ENCODE peak calls at places on chromosomes 7 and 10, in eight cellular contexts. S is H54, L is heart left ventricle, Z is sigmoid colon, M is right lobe of liver, Q is tibial nerve, D is body of pancreas, N is erythroblast. Y is an unnamed sample.

GRCh38 chr7:22109761-22110160 is 164.1 kb upstream of the CDCA7L start:
- DNase-seq in S (peak; percentile 49), L (no peak), Z (no peak), M (peak; percentile 52), Q (peak; percentile 24), D (peak; percentile 46), N (peak; percentile 59), Y (peak; percentile 51)

GRCh38 chr7:117882594-117882993 is 9.4 kb upstream of the CTTNBP2 start:
- DNase-seq in S (no peak), L (no peak), Z (no peak), M (no peak), Q (no peak), D (no peak), N (no peak), Y (no peak)

GRCh38 chr7:135719688-135720087 is 8.3 kb downstream of the SLC13A4 start:
- DNase-seq in S (no peak), L (no peak), Z (no peak), M (no peak), Q (no peak), D (no peak), N (no peak), Y (no peak)

GRCh38 chr10:24390746-24391145 is 181.8 kb downstream of the KIAA1217 start:
- DNase-seq in S (no peak), L (no peak), Z (no peak), M (no peak), Q (no peak), D (no peak), N (no peak), Y (no peak)

GRCh38 chr10:87761892-87762291 is 56.1 kb downstream of the ATAD1 start:
- DNase-seq in S (no peak), L (no peak), Z (no peak), M (no peak), Q (no peak), D (no peak), N (peak; percentile 76), Y (no peak)

GRCh38 chr7:38222481-38223096 is 44.5 kb downstream of the STARD3NL start:
- DNase-seq in S (peak; percentile 21), L (no peak), Z (no peak), M (no peak), Q (peak; percentile 82), D (no peak), N (peak; percentile 75), Y (no peak)

GRCh38 chr10:35813219-35813618 is 171.1 kb upstream of the FZD8 start:
- DNase-seq in S (no peak), L (no peak), Z (no peak), M (no peak), Q (no peak), D (no peak), N (no peak), Y (no peak)

GRCh38 chr7:49926720-49927119 is 153.3 kb downstream of the VWC2 start:
- DNase-seq in S (no peak), L (no peak), Z (no peak), M (no peak), Q (no peak), D (no peak), N (no peak), Y (no peak)

GRCh38 chr10:43407576-43408330 is 1.2 kb downstream of the HNRNPF start:
- DNase-seq in S (peak; percentile 71), L (peak; percentile 92), Z (peak; percentile 98), M (peak; percentile 94), Q (peak; percentile 93), D (peak; percentile 95), N (peak; percentile 94), Y (peak; percentile 94)

GRCh38 chr10:57638411-57638810 is 629.3 kb downstream of the IPMK start:
- DNase-seq in S (no peak), L (no peak), Z (no peak), M (no peak), Q (no peak), D (no peak), N (no peak), Y (no peak)

GRCh38 chr7:66283003-66283920 is 78.1 kb downstream of the TPST1 start:
- DNase-seq in S (peak; percentile 40), L (no peak), Z (no peak), M (no peak), Q (no peak), D (no peak), N (no peak), Y (no peak)

GRCh38 chr10:61878411-61879051 is 23.0 kb upstream of the ARID5B start:
- DNase-seq in S (no peak), L (no peak), Z (no peak), M (no peak), Q (no peak), D (no peak), N (no peak), Y (no peak)

GRCh38 chr10:12067336-12067735 is 1.4 kb upstream of the DHTKD1 start:
- DNase-seq in S (peak; percentile 73), L (no peak), Z (no peak), M (no peak), Q (no peak), D (no peak), N (no peak), Y (no peak)

GRCh38 chr7:41816111-41816510 is 113.2 kb upstream of the INHBA start:
- DNase-seq in S (no peak), L (no peak), Z (no peak), M (no peak), Q (no peak), D (no peak), N (no peak), Y (no peak)

DNA sequence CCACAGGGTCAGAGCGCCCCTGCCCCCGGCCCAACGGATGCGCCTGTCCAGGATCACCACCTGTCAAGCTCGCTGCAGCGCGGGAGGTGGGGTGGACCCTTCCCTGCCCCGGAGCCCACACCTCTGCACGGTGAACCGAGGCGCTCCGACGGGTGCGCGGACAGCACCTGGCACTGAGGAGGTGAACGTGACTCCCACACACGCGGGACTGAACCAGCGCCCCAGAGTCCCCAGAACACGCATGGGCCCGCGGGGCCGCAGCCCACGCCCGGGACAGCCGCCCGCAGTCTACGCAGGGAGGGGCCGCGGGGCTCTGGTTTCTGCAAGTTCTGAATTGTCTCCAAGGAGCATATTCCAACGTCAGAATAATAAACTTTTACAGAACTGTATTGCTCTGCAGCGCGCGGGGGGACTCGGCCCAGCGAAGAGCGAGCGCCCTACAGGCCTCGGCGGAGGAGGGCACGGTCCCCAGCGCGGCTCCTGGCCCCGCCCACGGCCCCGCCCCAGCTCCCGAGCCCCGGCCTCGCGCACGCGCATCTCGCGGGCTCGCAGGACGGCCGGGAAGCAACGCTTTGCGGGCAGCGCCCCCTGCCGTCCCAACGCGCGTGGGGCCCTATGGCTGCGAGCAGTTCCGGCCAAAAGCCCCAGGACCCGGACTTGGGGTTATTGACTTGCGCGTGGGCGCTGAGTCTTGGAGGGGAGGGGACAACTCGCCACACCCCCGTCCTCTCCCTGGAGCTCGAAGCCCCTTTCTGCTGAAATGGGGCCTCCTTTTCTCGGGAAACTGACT is 29.7 kb downstream of the OAT start:
- DNase-seq in S (peak; percentile 86), L (peak; percentile 91), Z (peak; percentile 93), M (peak; percentile 93), Q (peak; percentile 72), D (peak; percentile 93), N (peak; percentile 96), Y (peak; percentile 95)
- TF ChIP-seq POLR2A in S (no peak), L (peak; percentile 49), Z (no peak), M (no peak), Q (peak; percentile 8), D (no peak), N (no peak), Y (no peak)

DNA sequence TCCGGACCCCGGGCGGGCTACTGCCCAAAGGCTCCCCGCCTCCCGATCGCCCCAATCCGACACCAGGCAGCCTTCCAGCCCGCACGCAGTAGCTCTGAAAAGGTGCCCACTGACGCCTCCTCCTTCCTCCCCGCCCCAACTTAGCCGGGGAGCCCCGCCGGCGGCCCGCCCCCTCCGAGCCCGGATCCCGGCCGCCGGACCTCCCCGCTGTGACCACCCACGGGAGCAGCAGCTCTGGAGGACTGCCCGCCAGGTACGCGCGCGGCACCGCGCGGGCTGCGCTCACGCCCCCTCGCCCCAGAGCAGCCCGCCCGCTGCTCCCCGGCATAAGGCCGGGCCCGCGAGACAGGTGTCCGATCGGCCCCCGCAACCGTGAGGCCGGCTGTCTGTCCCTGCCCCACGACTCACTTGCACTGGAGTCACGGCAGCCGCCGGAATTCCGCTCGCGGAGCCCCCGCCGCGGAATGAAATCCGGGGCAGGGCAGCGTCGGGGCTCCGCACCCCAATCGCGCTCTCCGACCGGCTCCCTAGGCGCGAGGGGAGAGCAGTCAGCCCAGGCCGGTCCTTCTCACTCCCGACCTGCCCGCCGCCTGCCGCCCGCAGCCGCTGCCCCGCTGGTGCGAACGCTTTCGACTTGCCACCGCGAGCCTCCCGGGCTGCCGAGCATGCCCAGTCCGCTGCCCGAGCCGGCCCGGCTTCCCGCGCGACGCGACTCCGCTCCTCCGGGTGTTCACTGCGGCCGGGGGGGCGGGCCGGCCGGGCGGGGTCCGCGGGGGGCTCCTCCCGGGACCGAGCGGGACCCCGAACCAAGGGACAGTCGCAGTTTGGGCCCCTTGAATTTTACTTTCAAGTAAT is at the start of gene SGMS1:
- DNase-seq in S (peak; percentile 60), L (peak; percentile 92), Z (peak; percentile 92), M (peak; percentile 91), Q (peak; percentile 69), D (peak; percentile 86), N (peak; percentile 89), Y (peak; percentile 89)
- TF ChIP-seq POLR2A in S (peak; percentile 65), L (peak; percentile 52), Z (no peak), M (peak; percentile 76), Q (peak; percentile 43), D (peak; percentile 40), N (no peak), Y (no peak)

GRCh38 chr7:29349362-29349761 is 154.8 kb downstream of the CHN2 start:
- DNase-seq in S (no peak), L (no peak), Z (no peak), M (no peak), Q (no peak), D (no peak), N (no peak), Y (no peak)

GRCh38 chr7:29345590-29345989 is 151.0 kb downstream of the CHN2 start:
- DNase-seq in S (no peak), L (peak; percentile 40), Z (no peak), M (peak; percentile 57), Q (no peak), D (peak; percentile 73), N (peak; percentile 37), Y (peak; percentile 62)

GRCh38 chr7:29343379-29343778 is 148.8 kb downstream of the CHN2 start:
- DNase-seq in S (no peak), L (no peak), Z (no peak), M (no peak), Q (no peak), D (no peak), N (peak; percentile 2), Y (no peak)

GRCh38 chr7:29344334-29344978 is 149.9 kb downstream of the CHN2 start:
- DNase-seq in S (no peak), L (no peak), Z (no peak), M (no peak), Q (no peak), D (no peak), N (no peak), Y (no peak)

DNA sequence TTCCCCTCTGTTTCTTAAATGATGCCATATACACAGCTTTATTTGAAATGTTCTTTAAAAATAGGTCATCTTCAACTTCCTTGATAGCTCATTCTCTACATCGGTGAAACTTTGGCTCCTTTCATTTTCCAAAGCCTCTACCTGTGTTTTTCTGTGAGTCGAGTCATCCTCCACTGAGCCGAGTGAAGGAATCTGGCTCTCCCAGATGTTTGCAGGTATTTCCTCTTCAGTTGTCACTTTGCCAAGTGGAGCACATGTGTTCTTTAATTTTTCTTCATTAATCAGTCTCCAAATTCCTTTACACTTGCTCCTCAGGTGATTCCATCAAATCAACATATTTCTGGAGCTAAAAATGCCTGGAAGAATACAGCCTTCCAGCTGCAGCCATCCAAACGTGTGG is 152.0 kb downstream of the CHN2 start:
- DNase-seq in S (no peak), L (no peak), Z (no peak), M (no peak), Q (no peak), D (no peak), N (no peak), Y (no peak)
- TF ChIP-seq POLR2A in S (no peak), L (no peak), Z (no peak), M (no peak), Q (no peak), D (no peak), N (no peak), Y (no peak)

GRCh38 chr7:157139142-157140117 is 704 bp downstream of the UBE3C start:
- DNase-seq in S (no peak), L (peak; percentile 57), Z (peak; percentile 76), M (peak; percentile 69), Q (peak; percentile 8), D (peak; percentile 65), N (peak; percentile 90), Y (peak; percentile 67)
- TF ChIP-seq POLR2A in S (no peak), L (no peak), Z (no peak), M (no peak), Q (no peak), D (no peak), N (no peak), Y (no peak)

Y was measured in stomach.